ENCODE peak calls at places on chromosomes 4 and X, in ten cellular contexts. One of them, this sample, is unnamed.
A peak's percentile ranks its signal among the peaks of the same experiment; 100 is the strongest.

GRCh38 chrX:17414057-17414658 is 39.2 kb downstream of the NHS start:
- DNase-seq in fibroblast of mammary gland: no peak
- DNase-seq in GM12865: no peak
- DNase-seq in HFF-Myc: no peak
- DNase-seq in upper lobe of right lung: no peak
- DNase-seq in esophagus squamous epithelium: no peak
- DNase-seq in endodermal cell: no peak
- DNase-seq in IMR-90: no peak
- DNase-seq in A549: no peak
- DNase-seq in PC-3: no peak
- DNase-seq in this sample: no peak

GRCh38 chr4:5724377-5724776 is 13.4 kb downstream of the EVC start:
- DNase-seq in PC-3: no peak
- DNase-seq in endodermal cell: no peak
- DNase-seq in fibroblast of mammary gland: no peak
- DNase-seq in esophagus squamous epithelium: no peak
- DNase-seq in GM12865: no peak
- DNase-seq in A549: peak; percentile 41
- DNase-seq in HFF-Myc: no peak
- DNase-seq in IMR-90: no peak
- DNase-seq in upper lobe of right lung: no peak
- DNase-seq in this sample: no peak

GRCh38 chr4:70849277-70849676 is 9.6 kb upstream of the GRSF1 start:
- DNase-seq in GM12865: no peak
- DNase-seq in HFF-Myc: no peak
- DNase-seq in upper lobe of right lung: no peak
- DNase-seq in endodermal cell: no peak
- DNase-seq in PC-3: no peak
- DNase-seq in IMR-90: no peak
- DNase-seq in A549: no peak
- DNase-seq in fibroblast of mammary gland: no peak
- DNase-seq in esophagus squamous epithelium: no peak
- DNase-seq in this sample: no peak

GRCh38 chrX:121013897-121014455 is 28.4 kb upstream of the CT47A1 start:
- DNase-seq in IMR-90: no peak
- DNase-seq in HFF-Myc: no peak
- DNase-seq in fibroblast of mammary gland: no peak
- DNase-seq in PC-3: no peak
- DNase-seq in endodermal cell: no peak
- DNase-seq in upper lobe of right lung: no peak
- DNase-seq in GM12865: no peak
- DNase-seq in A549: no peak
- DNase-seq in esophagus squamous epithelium: no peak
- DNase-seq in this sample: no peak

GRCh38 chr4:74451214-74451661 is 6.3 kb downstream of the AREG start:
- DNase-seq in GM12865: no peak
- DNase-seq in upper lobe of right lung: no peak
- DNase-seq in fibroblast of mammary gland: peak; percentile 81
- DNase-seq in esophagus squamous epithelium: no peak
- DNase-seq in IMR-90: peak; percentile 71
- DNase-seq in HFF-Myc: no peak
- DNase-seq in PC-3: peak; percentile 85
- DNase-seq in endodermal cell: no peak
- DNase-seq in A549: peak; percentile 78
- DNase-seq in this sample: no peak

GRCh38 chrX:80511969-80512760 is 91.9 kb downstream of the TENT5D start:
- DNase-seq in A549: no peak
- DNase-seq in esophagus squamous epithelium: no peak
- DNase-seq in PC-3: peak; percentile 25
- DNase-seq in IMR-90: no peak
- DNase-seq in upper lobe of right lung: no peak
- DNase-seq in endodermal cell: peak; percentile 66
- DNase-seq in HFF-Myc: no peak
- DNase-seq in GM12865: peak; percentile 3
- DNase-seq in fibroblast of mammary gland: no peak
- DNase-seq in this sample: no peak

GRCh38 chr4:25882226-25882625 is 19.4 kb upstream of the SEL1L3 start:
- DNase-seq in upper lobe of right lung: no peak
- DNase-seq in fibroblast of mammary gland: no peak
- DNase-seq in endodermal cell: no peak
- DNase-seq in HFF-Myc: no peak
- DNase-seq in esophagus squamous epithelium: no peak
- DNase-seq in PC-3: no peak
- DNase-seq in GM12865: no peak
- DNase-seq in IMR-90: no peak
- DNase-seq in A549: no peak
- DNase-seq in this sample: no peak

GRCh38 chr4:96164814-96165351 is 325.0 kb downstream of the PDHA2 start:
- DNase-seq in PC-3: peak; percentile 6
- DNase-seq in upper lobe of right lung: no peak
- DNase-seq in endodermal cell: no peak
- DNase-seq in fibroblast of mammary gland: peak; percentile 61
- DNase-seq in A549: no peak
- DNase-seq in esophagus squamous epithelium: no peak
- DNase-seq in HFF-Myc: no peak
- DNase-seq in IMR-90: peak; percentile 16
- DNase-seq in GM12865: no peak
- DNase-seq in this sample: no peak

GRCh38 chr4:15551740-15552446 is 82.2 kb downstream of the CC2D2A start:
- DNase-seq in fibroblast of mammary gland: no peak
- DNase-seq in GM12865: no peak
- DNase-seq in esophagus squamous epithelium: no peak
- DNase-seq in HFF-Myc: no peak
- DNase-seq in PC-3: no peak
- DNase-seq in upper lobe of right lung: no peak
- DNase-seq in endodermal cell: no peak
- DNase-seq in A549: peak; percentile 5
- DNase-seq in IMR-90: no peak
- DNase-seq in this sample: no peak

GRCh38 chrX:68994135-68994882 is 165.5 kb downstream of the EFNB1 start:
- DNase-seq in A549: no peak
- DNase-seq in IMR-90: no peak
- DNase-seq in endodermal cell: peak; percentile 26
- DNase-seq in GM12865: no peak
- DNase-seq in upper lobe of right lung: no peak
- DNase-seq in fibroblast of mammary gland: no peak
- DNase-seq in HFF-Myc: no peak
- DNase-seq in PC-3: no peak
- DNase-seq in esophagus squamous epithelium: no peak
- DNase-seq in this sample: no peak

GRCh38 chr4:79599691-79600090 is 191.7 kb upstream of the GK2 start:
- DNase-seq in A549: no peak
- DNase-seq in fibroblast of mammary gland: no peak
- DNase-seq in upper lobe of right lung: no peak
- DNase-seq in HFF-Myc: no peak
- DNase-seq in esophagus squamous epithelium: no peak
- DNase-seq in GM12865: no peak
- DNase-seq in PC-3: no peak
- DNase-seq in endodermal cell: no peak
- DNase-seq in IMR-90: no peak
- DNase-seq in this sample: no peak

GRCh38 chr4:178612725-178613124 is 1170.5 kb upstream of the AGA start:
- DNase-seq in fibroblast of mammary gland: no peak
- DNase-seq in upper lobe of right lung: no peak
- DNase-seq in IMR-90: no peak
- DNase-seq in endodermal cell: no peak
- DNase-seq in esophagus squamous epithelium: no peak
- DNase-seq in A549: no peak
- DNase-seq in GM12865: no peak
- DNase-seq in HFF-Myc: no peak
- DNase-seq in PC-3: no peak
- DNase-seq in this sample: no peak

DNA sequence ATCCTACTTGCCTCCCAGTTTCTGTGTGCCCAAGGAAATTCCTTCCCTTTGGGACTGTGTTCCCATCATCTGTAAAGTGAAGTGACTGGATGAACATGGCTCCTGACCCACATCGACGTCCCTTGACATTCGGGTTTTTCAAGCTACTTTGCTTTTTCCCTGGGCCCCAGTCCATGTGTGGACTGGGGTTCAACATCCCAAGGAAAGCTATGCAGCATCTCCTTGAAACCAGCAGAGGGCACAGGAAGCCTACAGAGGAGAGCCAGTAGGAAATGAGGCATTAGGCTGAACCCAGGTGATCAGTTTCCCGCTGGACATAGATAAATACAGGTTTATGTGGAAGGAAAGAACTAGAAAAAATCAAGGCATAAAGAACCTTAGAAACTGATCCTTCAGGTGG is 145.1 kb upstream of the ARHGEF9 start:
- DNase-seq in IMR-90: no peak
- DNase-seq in PC-3: peak; percentile 14
- DNase-seq in A549: peak; percentile 20
- DNase-seq in esophagus squamous epithelium: no peak
- DNase-seq in endodermal cell: peak; percentile 54
- DNase-seq in fibroblast of mammary gland: peak; percentile 3
- DNase-seq in GM12865: no peak
- DNase-seq in HFF-Myc: no peak
- DNase-seq in upper lobe of right lung: no peak
- DNase-seq in this sample: no peak
- TF ChIP-seq CTCF in IMR-90: peak; percentile 28
- TF ChIP-seq CTCF in PC-3: peak; percentile 52
- TF ChIP-seq CTCF in A549: peak; percentile 22
- TF ChIP-seq CTCF in esophagus squamous epithelium: no peak
- TF ChIP-seq CTCF in endodermal cell: peak; percentile 77
- TF ChIP-seq CTCF in fibroblast of mammary gland: peak; percentile 24
- TF ChIP-seq CTCF in GM12865: peak; percentile 8
- TF ChIP-seq CTCF in HFF-Myc: no peak
- TF ChIP-seq CTCF in upper lobe of right lung: peak; percentile 23
- TF ChIP-seq CTCF in this sample: no peak

DNA sequence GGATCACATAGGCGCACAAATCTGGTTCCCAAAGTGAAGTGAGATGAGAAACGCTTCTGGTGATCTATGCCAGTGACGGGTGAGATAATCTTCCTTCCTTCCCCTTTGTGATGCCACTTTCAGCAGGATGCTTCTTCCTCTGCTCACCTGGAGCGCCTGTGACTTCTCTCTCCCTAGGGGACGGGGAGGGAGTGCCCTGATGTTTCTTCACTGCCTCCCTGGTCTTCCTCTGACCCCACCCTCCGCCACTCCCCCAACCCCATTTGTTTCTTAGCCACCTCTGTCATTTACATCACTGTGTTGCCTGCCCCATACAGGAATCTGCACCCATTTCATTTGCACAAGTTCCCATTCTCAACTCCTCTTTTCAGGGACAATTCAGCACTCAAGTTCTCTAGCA is 139.0 kb upstream of the MID1 start:
- DNase-seq in A549: no peak
- DNase-seq in GM12865: no peak
- DNase-seq in HFF-Myc: no peak
- DNase-seq in fibroblast of mammary gland: no peak
- DNase-seq in endodermal cell: peak; percentile 72
- DNase-seq in upper lobe of right lung: no peak
- DNase-seq in IMR-90: no peak
- DNase-seq in PC-3: no peak
- DNase-seq in esophagus squamous epithelium: no peak
- DNase-seq in this sample: no peak
- H3K4me3 ChIP-seq in A549: no peak overlapping the region
- H3K4me3 ChIP-seq in GM12865: no peak overlapping the region
- H3K4me3 ChIP-seq in HFF-Myc: no peak overlapping the region
- H3K4me3 ChIP-seq in fibroblast of mammary gland: no peak overlapping the region
- H3K4me3 ChIP-seq in endodermal cell: no peak overlapping the region
- H3K4me3 ChIP-seq in upper lobe of right lung: no peak overlapping the region
- H3K4me3 ChIP-seq in IMR-90: no peak overlapping the region
- H3K4me3 ChIP-seq in PC-3: no peak overlapping the region
- H3K4me3 ChIP-seq in esophagus squamous epithelium: no peak overlapping the region
- H3K4me3 ChIP-seq in this sample: no peak overlapping the region

DNA sequence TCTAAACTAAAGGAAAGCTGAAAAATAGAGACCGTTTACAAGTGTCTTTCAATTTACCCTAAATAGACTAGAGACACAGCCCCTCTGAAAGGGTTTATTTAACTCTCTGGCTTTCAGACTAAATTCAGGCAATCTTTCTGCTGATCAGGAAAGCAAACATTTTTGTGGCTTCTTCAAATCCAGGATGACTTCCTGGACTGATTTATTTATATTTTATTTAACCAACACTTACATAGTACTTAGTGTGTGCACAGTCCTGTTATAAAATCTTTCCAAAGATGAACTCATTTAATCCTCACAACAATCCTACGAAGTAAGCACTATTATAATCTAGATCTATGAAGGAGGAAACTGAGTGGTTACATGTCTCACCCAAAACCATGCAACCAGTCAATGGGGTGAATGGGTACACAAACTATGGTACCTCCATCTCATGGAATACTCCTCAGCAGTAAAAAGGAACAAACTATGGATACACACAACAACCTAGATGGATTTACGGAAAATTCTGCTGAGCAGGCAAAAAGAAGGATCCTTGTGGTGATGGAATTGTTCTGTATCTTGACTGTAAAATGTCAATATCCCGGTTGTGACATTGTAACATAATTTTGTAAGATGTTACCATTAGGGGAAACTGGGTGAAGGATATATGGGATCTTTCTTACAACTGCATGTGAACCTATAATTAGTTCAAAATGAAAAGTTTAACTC is 64.1 kb upstream of the MAMLD1 start:
- DNase-seq in IMR-90: peak; percentile 24
- DNase-seq in A549: no peak
- DNase-seq in esophagus squamous epithelium: no peak
- DNase-seq in endodermal cell: no peak
- DNase-seq in HFF-Myc: no peak
- DNase-seq in PC-3: peak; percentile 42
- DNase-seq in fibroblast of mammary gland: no peak
- DNase-seq in GM12865: no peak
- DNase-seq in upper lobe of right lung: no peak
- DNase-seq in this sample: no peak
- TF ChIP-seq CTCF in IMR-90: no peak
- TF ChIP-seq CTCF in A549: no peak
- TF ChIP-seq CTCF in esophagus squamous epithelium: no peak
- TF ChIP-seq CTCF in endodermal cell: no peak
- TF ChIP-seq CTCF in HFF-Myc: no peak
- TF ChIP-seq CTCF in PC-3: no peak
- TF ChIP-seq CTCF in fibroblast of mammary gland: no peak
- TF ChIP-seq CTCF in GM12865: no peak
- TF ChIP-seq CTCF in upper lobe of right lung: no peak
- TF ChIP-seq CTCF in this sample: no peak

GRCh38 chr4:161197912-161198311 is 965.9 kb downstream of the FSTL5 start:
- DNase-seq in upper lobe of right lung: no peak
- DNase-seq in endodermal cell: no peak
- DNase-seq in esophagus squamous epithelium: no peak
- DNase-seq in fibroblast of mammary gland: no peak
- DNase-seq in HFF-Myc: no peak
- DNase-seq in GM12865: no peak
- DNase-seq in A549: no peak
- DNase-seq in IMR-90: no peak
- DNase-seq in PC-3: no peak
- DNase-seq in this sample: no peak
- H3K4me3 ChIP-seq in upper lobe of right lung: no peak overlapping the region
- H3K4me3 ChIP-seq in endodermal cell: no peak overlapping the region
- H3K4me3 ChIP-seq in esophagus squamous epithelium: no peak overlapping the region
- H3K4me3 ChIP-seq in fibroblast of mammary gland: no peak overlapping the region
- H3K4me3 ChIP-seq in HFF-Myc: no peak overlapping the region
- H3K4me3 ChIP-seq in GM12865: no peak overlapping the region
- H3K4me3 ChIP-seq in A549: no peak overlapping the region
- H3K4me3 ChIP-seq in IMR-90: no peak overlapping the region
- H3K4me3 ChIP-seq in PC-3: no peak overlapping the region
- H3K4me3 ChIP-seq in this sample: no peak overlapping the region

GRCh38 chrX:25275159-25275558 is 259.4 kb upstream of the ARX start:
- DNase-seq in GM12865: peak; percentile 0
- DNase-seq in endodermal cell: no peak
- DNase-seq in esophagus squamous epithelium: no peak
- DNase-seq in IMR-90: no peak
- DNase-seq in PC-3: peak; percentile 1
- DNase-seq in upper lobe of right lung: no peak
- DNase-seq in fibroblast of mammary gland: no peak
- DNase-seq in HFF-Myc: no peak
- DNase-seq in A549: no peak
- DNase-seq in this sample: no peak
- TF ChIP-seq CTCF in GM12865: no peak
- TF ChIP-seq CTCF in endodermal cell: peak; percentile 49
- TF ChIP-seq CTCF in esophagus squamous epithelium: no peak
- TF ChIP-seq CTCF in IMR-90: no peak
- TF ChIP-seq CTCF in PC-3: peak; percentile 32
- TF ChIP-seq CTCF in upper lobe of right lung: no peak
- TF ChIP-seq CTCF in fibroblast of mammary gland: no peak
- TF ChIP-seq CTCF in HFF-Myc: no peak
- TF ChIP-seq CTCF in A549: peak; percentile 7
- TF ChIP-seq CTCF in this sample: no peak